ENCODE peak calls at places on chromosomes 5 and 9, in four cellular contexts. Q, R, E and I are unnamed samples.

GRCh38 chr9:135275163-135275925 is 187.9 kb downstream of the OLFM1 start:
- DNase-seq in Q (no peak), E (peak; percentile 90), R (no peak), I (no peak)

GRCh38 chr9:91714020-91714721 is 235.9 kb downstream of the ROR2 start:
- DNase-seq in E (peak; percentile 74), R (peak; percentile 42), Q (peak; percentile 43), I (peak; percentile 67)

GRCh38 chr5:134227259-134227658 is 1.4 kb upstream of the PPP2CA start:
- DNase-seq in Q (no peak), R (peak; percentile 23), E (peak; percentile 24), I (peak; percentile 40)

GRCh38 chr9:91034976-91035824 is 233.6 kb downstream of the SYK start:
- DNase-seq in Q (no peak), R (no peak), E (no peak), I (no peak)

GRCh38 chr5:55568629-55569512 is 34.1 kb upstream of the PLPP1 start:
- DNase-seq in E (no peak), R (peak; percentile 46), Q (no peak), I (peak; percentile 90)

GRCh38 chr5:62306494-62307363 is 723 bp downstream of the KIF2A start:
- DNase-seq in R (peak; percentile 41), E (peak; percentile 42), Q (peak; percentile 53), I (peak; percentile 33)

GRCh38 chr5:5615569-5615968 is 193.1 kb downstream of the ICE1 start:
- DNase-seq in E (no peak), Q (no peak), R (no peak), I (no peak)

GRCh38 chr5:66829826-66830225 is 233.6 kb downstream of the MAST4 start:
- DNase-seq in E (no peak), R (peak; percentile 81), Q (no peak), I (peak; percentile 44)

GRCh38 chr5:135205616-135206349 is 171.8 kb upstream of the PITX1 start:
- DNase-seq in E (no peak), Q (no peak), R (peak; percentile 38), I (peak; percentile 26)

GRCh38 chr9:33750307-33750838 is 45.0 kb upstream of the PRSS3 start:
- DNase-seq in Q (no peak), E (peak; percentile 35), R (peak; percentile 22), I (peak; percentile 29)

GRCh38 chr9:83034587-83034986 is 28.4 kb downstream of the RASEF start:
- DNase-seq in Q (no peak), R (peak; percentile 82), E (no peak), I (peak; percentile 25)

GRCh38 chr9:70514273-70514672 is 99.8 kb upstream of the KLF9 start:
- DNase-seq in Q (no peak), R (peak; percentile 25), E (no peak), I (no peak)

GRCh38 chr5:50666261-50667078 is at the start of gene PARP8:
- DNase-seq in R (peak; percentile 36), E (peak; percentile 71), Q (peak; percentile 53), I (peak; percentile 43)

GRCh38 chr9:69121155-69122085 is 52.7 kb upstream of the TJP2 start:
- DNase-seq in E (peak; percentile 82), Q (peak; percentile 46), R (peak; percentile 34), I (no peak)
- TF ChIP-seq CTCF in E (no peak), Q (no peak), R (no peak), I (no peak)

GRCh38 chr5:177497297-177498012 is at the start of gene PDLIM7:
- DNase-seq in R (peak; percentile 97), Q (peak; percentile 98), E (peak; percentile 94), I (peak; percentile 96)

GRCh38 chr5:177495243-177496060 is 2.0 kb downstream of the PDLIM7 start:
- DNase-seq in R (peak; percentile 93), E (no peak), Q (peak; percentile 66), I (peak; percentile 84)

GRCh38 chr5:177494356-177495195 is 2.8 kb downstream of the PDLIM7 start:
- DNase-seq in R (peak; percentile 94), E (peak; percentile 30), Q (no peak), I (peak; percentile 93)

GRCh38 chr5:177497011-177497296 is 450 bp downstream of the PDLIM7 start:
- DNase-seq in E (no peak), R (no peak), Q (no peak), I (no peak)

DNA sequence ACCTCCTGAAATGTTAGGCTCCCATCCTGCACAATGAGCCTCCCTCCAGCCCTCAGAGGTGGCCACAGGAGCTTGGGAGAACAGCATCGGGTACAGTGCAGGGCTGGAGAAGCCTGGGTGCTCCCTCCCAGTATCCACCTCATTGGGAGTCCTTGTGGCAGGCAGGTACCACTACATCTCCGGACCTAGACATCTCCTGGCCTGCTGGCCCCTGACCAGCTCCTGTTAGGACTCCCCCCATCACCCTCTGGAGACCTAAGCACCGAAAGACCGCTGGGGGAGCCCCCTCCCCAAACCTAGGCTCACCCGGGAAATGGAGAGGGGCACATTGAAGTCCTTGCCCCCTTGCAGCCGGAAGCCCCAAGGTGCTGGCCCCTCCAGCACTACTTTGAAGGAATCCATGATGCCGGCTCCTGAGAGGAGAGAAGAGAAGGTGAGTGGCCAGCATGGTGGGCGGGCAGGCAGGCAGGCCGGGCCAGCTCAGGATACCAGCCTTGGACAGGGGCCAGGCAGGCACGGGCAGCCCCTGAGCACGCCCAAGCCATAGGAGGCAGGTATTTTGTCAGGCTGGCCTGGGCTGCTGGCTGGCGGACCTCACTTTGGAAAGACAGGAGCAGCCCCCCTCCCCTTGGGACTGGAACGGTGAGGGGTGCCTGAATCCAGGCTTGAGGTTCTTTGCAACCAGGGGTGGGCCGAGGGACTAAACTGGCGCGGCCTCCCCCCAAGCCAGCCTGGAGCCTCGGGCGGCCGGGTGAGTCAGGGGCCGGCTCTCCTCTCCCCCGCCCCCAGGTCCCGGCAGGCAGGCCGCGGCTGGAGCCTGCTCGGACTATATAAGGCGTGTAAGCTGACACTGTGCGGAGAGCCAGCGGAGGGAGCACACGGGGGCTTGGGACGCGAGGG is 1.0 kb downstream of the PDLIM7 start:
- DNase-seq in Q (peak; percentile 66), E (peak; percentile 76), R (peak; percentile 95), I (peak; percentile 92)
- TF ChIP-seq CTCF in Q (peak; percentile 52), E (peak; percentile 23), R (peak; percentile 27), I (peak; percentile 23)

GRCh38 chr9:126397056-126397455 is 70.4 kb downstream of the MVB12B start:
- DNase-seq in R (no peak), E (no peak), Q (no peak), I (no peak)
- TF ChIP-seq CTCF in R (no peak), E (no peak), Q (peak; percentile 47), I (no peak)

DNA sequence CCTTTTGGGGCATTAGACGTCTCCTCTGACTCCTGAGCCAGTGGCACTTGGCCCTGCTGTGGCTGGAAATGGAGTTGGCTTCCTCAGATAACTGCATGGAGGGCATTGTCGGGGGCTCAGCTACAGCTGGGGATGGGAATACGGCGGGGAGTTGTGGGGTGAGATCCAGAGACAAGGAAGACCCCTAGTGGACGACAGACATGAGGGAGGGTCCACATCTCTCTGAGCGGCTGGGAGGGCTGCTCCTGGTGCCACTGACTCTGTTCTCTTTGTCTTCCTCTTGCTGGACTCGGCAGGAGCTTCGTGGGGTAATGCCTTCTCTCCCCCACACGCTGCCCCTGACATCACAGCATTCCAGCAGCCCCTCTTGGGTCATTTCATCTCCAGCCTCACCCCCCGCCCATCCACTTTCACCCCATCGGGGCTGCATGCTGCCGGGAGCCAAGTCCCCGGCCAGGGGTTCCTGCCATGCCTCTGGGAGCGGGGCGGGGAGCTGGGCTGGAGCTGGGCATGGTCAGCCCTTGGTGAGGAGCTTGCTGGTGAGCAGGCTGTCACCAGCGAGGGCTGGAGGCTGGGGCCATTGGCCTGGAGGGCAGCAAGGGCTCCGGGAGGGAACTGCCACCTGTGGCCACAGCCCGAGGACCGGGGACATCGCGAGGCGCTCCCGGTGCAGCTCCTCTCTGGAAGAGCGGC is 172.3 kb downstream of the CACNA1B start:
- DNase-seq in E (no peak), Q (no peak), R (no peak), I (no peak)
- TF ChIP-seq CTCF in E (no peak), Q (no peak), R (no peak), I (no peak)

GRCh38 chr5:819078-819477 is 31.7 kb downstream of the ZDHHC11 start:
- DNase-seq in E (no peak), Q (no peak), R (no peak), I (no peak)

GRCh38 chr5:820245-820644 is 30.5 kb downstream of the ZDHHC11 start:
- DNase-seq in E (no peak), R (no peak), Q (no peak), I (no peak)

GRCh38 chr5:816176-816575 is 31.6 kb upstream of the ZDHHC11B start:
- DNase-seq in R (no peak), E (no peak), Q (no peak), I (no peak)

DNA sequence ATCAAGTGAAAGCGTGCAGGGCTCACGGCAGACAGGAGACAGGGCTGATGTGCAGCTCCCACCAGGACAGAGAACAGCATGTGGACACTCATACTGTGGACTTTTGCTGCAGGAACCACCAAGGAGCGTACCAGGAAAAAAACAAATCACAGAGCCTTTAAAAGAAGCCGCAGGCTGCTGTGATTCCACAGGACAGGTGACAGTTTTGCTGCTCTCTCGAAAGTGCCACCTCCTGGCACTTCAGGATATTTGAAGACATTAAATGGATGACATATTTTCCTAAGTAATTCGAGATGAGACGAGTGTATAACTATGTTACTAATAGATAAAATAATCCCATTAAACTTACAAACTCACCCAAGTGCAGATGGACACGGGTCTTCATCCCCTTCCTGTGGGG is 29.3 kb downstream of the ZDHHC11 start:
- DNase-seq in Q (no peak), E (no peak), R (no peak), I (no peak)
- TF ChIP-seq CTCF in Q (no peak), E (no peak), R (no peak), I (no peak)

DNA sequence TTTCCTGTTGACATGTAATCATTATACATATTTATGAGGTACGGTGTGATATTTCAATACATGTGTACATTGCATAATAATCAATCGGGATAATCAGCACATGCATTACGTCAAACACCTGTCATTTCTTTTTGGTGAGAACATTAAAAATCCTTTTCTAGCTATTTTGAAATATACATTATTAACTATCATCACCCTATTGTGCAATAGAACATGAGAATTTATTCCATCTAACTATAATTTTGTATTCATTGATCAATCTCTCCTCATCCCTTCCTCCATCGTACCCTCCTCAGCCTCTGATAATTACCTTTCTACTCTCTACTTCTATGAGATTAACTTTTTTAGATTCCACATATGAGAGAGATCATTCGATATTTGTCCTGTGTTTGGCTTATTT is 170.9 kb upstream of the GHR start:
- DNase-seq in R (no peak), E (no peak), Q (no peak), I (no peak)
- TF ChIP-seq CTCF in R (no peak), E (no peak), Q (no peak), I (no peak)

GRCh38 chr5:129460951-129461815 is 1.1 kb downstream of the ADAMTS19 start:
- DNase-seq in Q (peak; percentile 39), R (peak; percentile 36), E (no peak), I (no peak)
- TF ChIP-seq CTCF in Q (peak; percentile 64), R (no peak), E (no peak), I (no peak)